ENCODE peak calls at places on chromosome 5, in eight cellular contexts. A is ovary, S is uterus, C is IMR-90, J is spleen, D is prostate gland, U is gastrocnemius medialis, E is GM12878. T is an unnamed sample.

GRCh38 chr5:159262472-159262858 is 625 bp upstream of the UBLCP1 start:
- DNase-seq in A (no peak), S (no peak), C (peak; percentile 45), J (no peak), D (no peak), U (no peak), E (no peak), T (no peak)

GRCh38 chr5:16931334-16932110 is 4.6 kb downstream of the MYO10 start:
- DNase-seq in A (no peak), S (no peak), C (no peak), J (peak; percentile 71), D (peak; percentile 84), U (no peak), E (no peak), T (no peak)

GRCh38 chr5:60248900-60249299 is 355.4 kb upstream of the PDE4D start:
- DNase-seq in A (no peak), S (no peak), C (no peak), J (no peak), D (no peak), U (no peak), E (peak; percentile 70), T (no peak)

GRCh38 chr5:44935262-44935661 is 126.5 kb downstream of the MRPS30 start:
- DNase-seq in A (no peak), S (no peak), C (no peak), J (no peak), D (no peak), U (no peak), E (no peak), T (no peak)

GRCh38 chr5:132483661-132484385 is 6.8 kb downstream of the IRF1 start:
- DNase-seq in A (no peak), S (peak; percentile 11), C (no peak), J (peak; percentile 74), D (no peak), U (no peak), E (no peak), T (peak; percentile 49)

GRCh38 chr5:39106332-39106731 is 32.1 kb upstream of the RICTOR start:
- DNase-seq in A (no peak), S (no peak), C (peak; percentile 27), J (no peak), D (no peak), U (no peak), E (no peak), T (no peak)

GRCh38 chr5:50320131-50320749 is 120.8 kb downstream of the EMB start:
- DNase-seq in A (no peak), S (no peak), C (no peak), J (no peak), D (no peak), U (no peak), E (no peak), T (no peak)

GRCh38 chr5:137696481-137696880 is 39.4 kb downstream of the KLHL3 start:
- DNase-seq in A (no peak), S (no peak), C (peak; percentile 63), J (no peak), D (no peak), U (no peak), E (no peak), T (no peak)

GRCh38 chr5:395921-396714 is 46.9 kb upstream of the EXOC3 start:
- DNase-seq in A (peak; percentile 8), S (no peak), C (no peak), J (peak; percentile 67), D (peak; percentile 2), U (no peak), E (no peak), T (peak; percentile 75)

GRCh38 chr5:399296-400281 is 43.4 kb upstream of the EXOC3 start:
- DNase-seq in A (peak; percentile 97), S (peak; percentile 79), C (peak; percentile 98), J (peak; percentile 95), D (peak; percentile 7), U (peak; percentile 31), E (peak; percentile 49), T (peak; percentile 92)

GRCh38 chr5:400282-401215 is 42.4 kb upstream of the EXOC3 start:
- DNase-seq in A (peak; percentile 16), S (no peak), C (peak; percentile 82), J (peak; percentile 75), D (peak; percentile 2), U (no peak), E (no peak), T (peak; percentile 63)

GRCh38 chr5:396715-397032 is 46.3 kb upstream of the EXOC3 start:
- DNase-seq in A (peak; percentile 5), S (no peak), C (no peak), J (no peak), D (peak; percentile 3), U (no peak), E (no peak), T (peak; percentile 69)

DNA sequence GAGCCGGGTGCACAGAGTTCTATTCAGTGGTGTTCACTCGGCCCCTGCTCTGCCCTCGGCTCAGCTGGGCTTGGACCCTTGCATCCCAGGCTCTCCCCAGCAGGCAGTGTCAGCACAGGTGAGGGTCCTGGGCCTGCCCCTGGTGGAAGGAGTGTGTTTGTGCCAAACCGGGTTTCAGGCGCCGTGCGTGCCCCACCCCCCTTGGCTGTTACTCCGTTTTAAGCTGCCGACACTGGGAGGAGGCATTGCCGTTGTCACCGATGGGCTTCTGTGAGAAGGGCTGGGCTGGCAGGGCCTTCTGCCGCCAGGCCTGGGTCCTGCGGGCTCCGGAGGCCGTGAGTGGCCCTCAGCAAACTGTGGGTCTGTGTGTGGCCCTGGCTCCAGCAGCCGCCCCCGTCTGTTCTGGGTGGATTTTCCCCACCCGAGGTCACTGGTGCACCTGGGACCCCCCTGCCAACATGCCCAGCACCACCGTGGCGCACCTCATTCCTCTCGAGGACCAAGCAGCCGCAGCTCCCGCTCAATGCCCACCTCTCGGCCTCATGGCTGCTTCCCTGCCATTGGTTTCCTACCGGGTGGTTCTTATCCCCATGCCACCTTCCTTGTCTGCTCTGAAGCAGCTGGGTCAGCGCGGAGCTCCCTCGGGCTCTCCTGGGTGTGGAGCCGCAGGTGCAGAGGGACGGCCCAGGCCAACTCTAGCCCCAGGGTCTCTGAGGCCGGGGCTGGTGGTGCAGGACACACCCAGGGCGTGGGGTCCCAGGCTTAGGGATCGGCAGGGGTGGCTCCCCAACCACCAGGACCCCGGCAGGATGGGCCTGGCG is 44.3 kb upstream of the EXOC3 start:
- DNase-seq in A (peak; percentile 33), S (no peak), C (no peak), J (peak; percentile 74), D (peak; percentile 3), U (no peak), E (no peak), T (peak; percentile 77)
- H3K4me1 ChIP-seq in A (peaks cover 17% of the 10 kb centered on the region), S (no peaks in the 10 kb centered on the region), C (peaks cover 50% of the 10 kb centered on the region), J (peaks cover 32% of the 10 kb centered on the region), D (no peaks in the 10 kb centered on the region), U (peaks cover 3% of the 10 kb centered on the region), E (peaks cover 56% of the 10 kb centered on the region), T (peaks cover 17% of the 10 kb centered on the region)

GRCh38 chr5:151236888-151237287 is 13.0 kb upstream of the CCDC69 start:
- DNase-seq in A (no peak), S (no peak), C (no peak), J (no peak), D (no peak), U (no peak), E (no peak), T (no peak)

GRCh38 chr5:151240891-151241290 is 12.1 kb upstream of the GM2A start:
- DNase-seq in A (no peak), S (no peak), C (no peak), J (no peak), D (no peak), U (no peak), E (no peak), T (no peak)

GRCh38 chr5:151239237-151239861 is 13.6 kb upstream of the GM2A start:
- DNase-seq in A (peak; percentile 81), S (peak; percentile 85), C (peak; percentile 63), J (peak; percentile 93), D (no peak), U (peak; percentile 34), E (no peak), T (peak; percentile 87)

GRCh38 chr5:151237685-151238084 is 13.8 kb upstream of the CCDC69 start:
- DNase-seq in A (no peak), S (no peak), C (no peak), J (no peak), D (no peak), U (no peak), E (no peak), T (no peak)

DNA sequence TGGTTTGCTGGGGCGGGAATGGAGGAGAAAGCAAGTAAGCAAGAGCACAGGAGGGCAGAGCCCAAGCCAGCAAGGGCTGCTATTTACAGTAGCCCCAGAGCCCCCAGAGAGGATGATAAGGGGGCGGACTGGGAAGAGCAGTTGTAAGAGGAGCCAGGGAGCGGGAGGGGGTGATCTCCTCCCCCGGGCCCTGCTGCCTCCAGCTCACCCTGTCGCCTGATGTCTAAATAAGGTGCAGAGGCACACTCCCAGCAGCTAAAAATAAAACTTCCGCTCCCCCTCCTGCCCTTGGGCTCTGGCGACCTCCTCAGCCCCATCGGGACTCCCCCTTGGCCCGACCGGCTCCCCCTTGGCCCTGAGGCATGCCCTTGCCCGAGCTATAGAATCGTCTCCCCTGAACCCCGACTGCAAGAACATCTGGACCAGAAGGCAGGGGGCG is 14.4 kb upstream of the CCDC69 start:
- DNase-seq in A (peak; percentile 61), S (peak; percentile 60), C (no peak), J (peak; percentile 86), D (no peak), U (peak; percentile 76), E (no peak), T (no peak)
- TF ChIP-seq POLR2A in A (no peak), S (no peak), C (no peak), J (no peak), D (no peak), U (peak; percentile 34), E (peak; percentile 38), T (no peak)

GRCh38 chr5:74325866-74326265 is 314.7 kb downstream of the ENC1 start:
- DNase-seq in A (no peak), S (no peak), C (no peak), J (no peak), D (no peak), U (no peak), E (no peak), T (no peak)

GRCh38 chr5:74326571-74327338 is 313.8 kb downstream of the ENC1 start:
- DNase-seq in A (no peak), S (no peak), C (peak; percentile 96), J (no peak), D (peak; percentile 17), U (no peak), E (peak; percentile 92), T (no peak)

GRCh38 chr5:74324556-74324955 is 316.0 kb downstream of the ENC1 start:
- DNase-seq in A (no peak), S (no peak), C (no peak), J (no peak), D (no peak), U (no peak), E (no peak), T (no peak)

GRCh38 chr5:74328221-74328630 is 312.3 kb downstream of the ENC1 start:
- DNase-seq in A (no peak), S (no peak), C (no peak), J (no peak), D (peak; percentile 58), U (peak; percentile 29), E (no peak), T (no peak)

DNA sequence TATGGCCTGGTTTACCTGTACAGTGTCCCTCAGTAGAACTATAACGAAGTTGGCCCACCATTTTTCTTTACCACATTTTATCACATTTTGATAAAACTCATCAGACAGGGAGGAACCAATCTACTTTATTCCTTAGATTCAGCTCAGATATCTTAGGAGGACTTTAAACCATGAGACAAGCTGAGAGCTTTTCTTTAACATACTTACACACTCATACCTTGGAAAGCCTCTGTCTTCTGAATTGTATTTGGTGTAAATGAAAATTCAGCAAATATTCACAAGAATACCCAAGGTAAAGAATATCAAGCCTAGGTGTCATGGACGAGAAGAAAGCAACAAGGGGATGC is 313.2 kb downstream of the ENC1 start:
- DNase-seq in A (no peak), S (no peak), C (no peak), J (no peak), D (no peak), U (no peak), E (no peak), T (no peak)
- TF ChIP-seq CTCF in A (no peak), S (no peak), C (no peak), J (no peak), D (no peak), U (no peak), E (no peak), T (no peak)

GRCh38 chr5:140235776-140236558 is 61.0 kb downstream of the CYSTM1 start:
- DNase-seq in A (no peak), S (no peak), C (no peak), J (no peak), D (peak; percentile 31), U (no peak), E (no peak), T (no peak)

GRCh38 chr5:140238756-140239155 is 63.8 kb downstream of the CYSTM1 start:
- DNase-seq in A (no peak), S (no peak), C (no peak), J (no peak), D (no peak), U (no peak), E (no peak), T (no peak)

GRCh38 chr5:140236896-140237598 is 62.1 kb downstream of the CYSTM1 start:
- DNase-seq in A (no peak), S (no peak), C (no peak), J (no peak), D (peak; percentile 62), U (no peak), E (no peak), T (no peak)

GRCh38 chr5:140232731-140233130 is 57.7 kb downstream of the CYSTM1 start:
- DNase-seq in A (no peak), S (no peak), C (no peak), J (no peak), D (no peak), U (no peak), E (no peak), T (no peak)

DNA sequence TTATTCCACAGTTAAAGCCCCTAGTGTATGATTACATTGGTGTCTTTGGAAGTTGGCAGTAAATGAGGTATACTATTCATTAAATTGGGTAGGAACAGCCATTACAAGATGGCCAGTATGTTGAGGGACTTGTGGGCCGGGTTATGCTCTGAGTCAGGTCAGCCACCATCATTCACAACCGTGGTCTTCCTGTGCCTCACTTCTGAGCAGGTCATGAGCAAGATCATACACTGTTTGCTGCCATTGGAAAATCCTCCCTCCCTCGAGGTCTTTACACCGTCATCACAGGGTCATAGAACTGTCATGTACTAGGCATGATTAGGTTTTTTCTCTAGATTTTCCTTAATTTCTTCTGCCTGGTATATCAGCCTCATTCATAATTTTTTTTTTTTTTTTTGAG is 59.6 kb downstream of the CYSTM1 start:
- DNase-seq in A (no peak), S (no peak), C (no peak), J (no peak), D (no peak), U (no peak), E (no peak), T (no peak)
- H3K4me1 ChIP-seq in A (peaks cover under 1% of the 10 kb centered on the region), S (no peaks in the 10 kb centered on the region), C (no peaks in the 10 kb centered on the region), J (peaks cover 14% of the 10 kb centered on the region), D (no peaks in the 10 kb centered on the region), U (peaks cover 66% of the 10 kb centered on the region), E (no peaks in the 10 kb centered on the region), T (peaks cover 28% of the 10 kb centered on the region)